ENCODE peak calls at places on chromosomes 16 and 17, in six cellular contexts. One of them, this sample, is unnamed.

GRCh38 chr17:58191259-58191896 is 1.1 kb upstream of the EPX start:
- DNase-seq in PC-9: no peak
- DNase-seq in esophagus muscularis mucosa: no peak
- DNase-seq in sigmoid colon: peak; percentile 44
- DNase-seq in HFF-Myc: no peak
- DNase-seq in body of pancreas: no peak
- DNase-seq in this sample: no peak

GRCh38 chr16:75113046-75113491 is 3.5 kb downstream of the LDHD start:
- DNase-seq in PC-9: no peak
- DNase-seq in esophagus muscularis mucosa: no peak
- DNase-seq in sigmoid colon: no peak
- DNase-seq in HFF-Myc: no peak
- DNase-seq in body of pancreas: no peak
- DNase-seq in this sample: no peak

GRCh38 chr17:75521951-75522727 is 3.4 kb upstream of the LLGL2 start:
- DNase-seq in PC-9: no peak
- DNase-seq in esophagus muscularis mucosa: no peak
- DNase-seq in sigmoid colon: no peak
- DNase-seq in HFF-Myc: no peak
- DNase-seq in body of pancreas: no peak
- DNase-seq in this sample: no peak

GRCh38 chr16:30519120-30520049 is 7.0 kb downstream of the ZNF768 start:
- DNase-seq in PC-9: no peak
- DNase-seq in esophagus muscularis mucosa: no peak
- DNase-seq in sigmoid colon: no peak
- DNase-seq in HFF-Myc: no peak
- DNase-seq in body of pancreas: no peak
- DNase-seq in this sample: no peak

GRCh38 chr16:19700319-19700781 is 17.7 kb downstream of the KNOP1 start:
- DNase-seq in PC-9: peak; percentile 80
- DNase-seq in esophagus muscularis mucosa: no peak
- DNase-seq in sigmoid colon: no peak
- DNase-seq in HFF-Myc: no peak
- DNase-seq in body of pancreas: no peak
- DNase-seq in this sample: no peak

GRCh38 chr16:27867122-27868110 is 196.1 kb downstream of the GSG1L start:
- DNase-seq in PC-9: peak; percentile 84
- DNase-seq in esophagus muscularis mucosa: no peak
- DNase-seq in sigmoid colon: no peak
- DNase-seq in HFF-Myc: peak; percentile 26
- DNase-seq in body of pancreas: peak; percentile 48
- DNase-seq in this sample: peak; percentile 87

GRCh38 chr17:38428150-38428642 is at the start of gene ARHGAP23:
- DNase-seq in PC-9: peak; percentile 69
- DNase-seq in esophagus muscularis mucosa: no peak
- DNase-seq in sigmoid colon: peak; percentile 89
- DNase-seq in HFF-Myc: no peak
- DNase-seq in body of pancreas: peak; percentile 64
- DNase-seq in this sample: no peak

GRCh38 chr17:65474658-65475057 is 86.8 kb downstream of the AXIN2 start:
- DNase-seq in PC-9: no peak
- DNase-seq in esophagus muscularis mucosa: no peak
- DNase-seq in sigmoid colon: no peak
- DNase-seq in HFF-Myc: no peak
- DNase-seq in body of pancreas: no peak
- DNase-seq in this sample: no peak

GRCh38 chr17:40331743-40332641 is 23.0 kb downstream of the RARA start:
- DNase-seq in PC-9: peak; percentile 76
- DNase-seq in esophagus muscularis mucosa: no peak
- DNase-seq in sigmoid colon: peak; percentile 95
- DNase-seq in HFF-Myc: no peak
- DNase-seq in body of pancreas: peak; percentile 90
- DNase-seq in this sample: peak; percentile 94

GRCh38 chr17:1331708-1332107 is 52.2 kb downstream of the TRARG1 start:
- DNase-seq in PC-9: no peak
- DNase-seq in esophagus muscularis mucosa: no peak
- DNase-seq in sigmoid colon: no peak
- DNase-seq in HFF-Myc: no peak
- DNase-seq in body of pancreas: no peak
- DNase-seq in this sample: no peak

GRCh38 chr17:49193513-49194296 is 16.7 kb downstream of the GNGT2 start:
- DNase-seq in PC-9: peak; percentile 47
- DNase-seq in esophagus muscularis mucosa: no peak
- DNase-seq in sigmoid colon: peak; percentile 85
- DNase-seq in HFF-Myc: no peak
- DNase-seq in body of pancreas: peak; percentile 60
- DNase-seq in this sample: no peak

GRCh38 chr16:59046335-59046734 is 312.2 kb upstream of the GOT2 start:
- DNase-seq in PC-9: no peak
- DNase-seq in esophagus muscularis mucosa: no peak
- DNase-seq in sigmoid colon: no peak
- DNase-seq in HFF-Myc: no peak
- DNase-seq in body of pancreas: no peak
- DNase-seq in this sample: no peak

GRCh38 chr16:86044881-86045600 is 146.1 kb downstream of the IRF8 start:
- DNase-seq in PC-9: no peak
- DNase-seq in esophagus muscularis mucosa: no peak
- DNase-seq in sigmoid colon: peak; percentile 52
- DNase-seq in HFF-Myc: no peak
- DNase-seq in body of pancreas: no peak
- DNase-seq in this sample: no peak

GRCh38 chr16:78668393-78668792 is 568.9 kb downstream of the WWOX start:
- DNase-seq in PC-9: no peak
- DNase-seq in esophagus muscularis mucosa: no peak
- DNase-seq in sigmoid colon: no peak
- DNase-seq in HFF-Myc: no peak
- DNase-seq in body of pancreas: no peak
- DNase-seq in this sample: no peak

GRCh38 chr16:4465977-4466779 is 8.2 kb downstream of the NMRAL1 start:
- DNase-seq in PC-9: no peak
- DNase-seq in esophagus muscularis mucosa: no peak
- DNase-seq in sigmoid colon: no peak
- DNase-seq in HFF-Myc: no peak
- DNase-seq in body of pancreas: peak; percentile 46
- DNase-seq in this sample: no peak

GRCh38 chr16:495127-495748 is 32.3 kb upstream of the CAPN15 start:
- DNase-seq in PC-9: peak; percentile 47
- DNase-seq in esophagus muscularis mucosa: no peak
- DNase-seq in sigmoid colon: no peak
- DNase-seq in HFF-Myc: no peak
- DNase-seq in body of pancreas: peak; percentile 25
- DNase-seq in this sample: no peak

GRCh38 chr17:71461504-71462197 is 659.2 kb upstream of the SOX9 start:
- DNase-seq in PC-9: no peak
- DNase-seq in esophagus muscularis mucosa: no peak
- DNase-seq in sigmoid colon: no peak
- DNase-seq in HFF-Myc: no peak
- DNase-seq in body of pancreas: no peak
- DNase-seq in this sample: no peak

GRCh38 chr16:16045879-16046278 is 96.5 kb downstream of the ABCC1 start:
- DNase-seq in PC-9: no peak
- DNase-seq in esophagus muscularis mucosa: no peak
- DNase-seq in sigmoid colon: no peak
- DNase-seq in HFF-Myc: no peak
- DNase-seq in body of pancreas: no peak
- DNase-seq in this sample: no peak

GRCh38 chr17:61392679-61393078 is 7.0 kb upstream of the TBX2 start:
- DNase-seq in PC-9: no peak
- DNase-seq in esophagus muscularis mucosa: no peak
- DNase-seq in sigmoid colon: no peak
- DNase-seq in HFF-Myc: no peak
- DNase-seq in body of pancreas: no peak
- DNase-seq in this sample: no peak

GRCh38 chr17:61394630-61395408 is 4.8 kb upstream of the TBX2 start:
- DNase-seq in PC-9: no peak
- DNase-seq in esophagus muscularis mucosa: no peak
- DNase-seq in sigmoid colon: no peak
- DNase-seq in HFF-Myc: no peak
- DNase-seq in body of pancreas: no peak
- DNase-seq in this sample: no peak

GRCh38 chr17:61393904-61394629 is 5.6 kb upstream of the TBX2 start:
- DNase-seq in PC-9: no peak
- DNase-seq in esophagus muscularis mucosa: no peak
- DNase-seq in sigmoid colon: no peak
- DNase-seq in HFF-Myc: no peak
- DNase-seq in body of pancreas: no peak
- DNase-seq in this sample: no peak

GRCh38 chr17:61391595-61392291 is 7.9 kb upstream of the TBX2 start:
- DNase-seq in PC-9: no peak
- DNase-seq in esophagus muscularis mucosa: no peak
- DNase-seq in sigmoid colon: no peak
- DNase-seq in HFF-Myc: no peak
- DNase-seq in body of pancreas: no peak
- DNase-seq in this sample: no peak

GRCh38 chr17:61393550-61393903 is 6.1 kb upstream of the TBX2 start:
- DNase-seq in PC-9: peak; percentile 35
- DNase-seq in esophagus muscularis mucosa: no peak
- DNase-seq in sigmoid colon: no peak
- DNase-seq in HFF-Myc: no peak
- DNase-seq in body of pancreas: no peak
- DNase-seq in this sample: no peak
- TF ChIP-seq CTCF in PC-9: peak; percentile 42
- TF ChIP-seq CTCF in esophagus muscularis mucosa: peak; percentile 26
- TF ChIP-seq CTCF in sigmoid colon: no peak
- TF ChIP-seq CTCF in HFF-Myc: peak; percentile 32
- TF ChIP-seq CTCF in body of pancreas: no peak
- TF ChIP-seq CTCF in this sample: peak; percentile 23

GRCh38 chr16:47873434-47873833 is 282.4 kb downstream of the ABCC12 start:
- DNase-seq in PC-9: no peak
- DNase-seq in esophagus muscularis mucosa: no peak
- DNase-seq in sigmoid colon: no peak
- DNase-seq in HFF-Myc: no peak
- DNase-seq in body of pancreas: no peak
- DNase-seq in this sample: no peak
- TF ChIP-seq CTCF in PC-9: peak; percentile 27
- TF ChIP-seq CTCF in esophagus muscularis mucosa: no peak
- TF ChIP-seq CTCF in sigmoid colon: no peak
- TF ChIP-seq CTCF in HFF-Myc: peak; percentile 50
- TF ChIP-seq CTCF in body of pancreas: no peak
- TF ChIP-seq CTCF in this sample: peak; percentile 35

DNA sequence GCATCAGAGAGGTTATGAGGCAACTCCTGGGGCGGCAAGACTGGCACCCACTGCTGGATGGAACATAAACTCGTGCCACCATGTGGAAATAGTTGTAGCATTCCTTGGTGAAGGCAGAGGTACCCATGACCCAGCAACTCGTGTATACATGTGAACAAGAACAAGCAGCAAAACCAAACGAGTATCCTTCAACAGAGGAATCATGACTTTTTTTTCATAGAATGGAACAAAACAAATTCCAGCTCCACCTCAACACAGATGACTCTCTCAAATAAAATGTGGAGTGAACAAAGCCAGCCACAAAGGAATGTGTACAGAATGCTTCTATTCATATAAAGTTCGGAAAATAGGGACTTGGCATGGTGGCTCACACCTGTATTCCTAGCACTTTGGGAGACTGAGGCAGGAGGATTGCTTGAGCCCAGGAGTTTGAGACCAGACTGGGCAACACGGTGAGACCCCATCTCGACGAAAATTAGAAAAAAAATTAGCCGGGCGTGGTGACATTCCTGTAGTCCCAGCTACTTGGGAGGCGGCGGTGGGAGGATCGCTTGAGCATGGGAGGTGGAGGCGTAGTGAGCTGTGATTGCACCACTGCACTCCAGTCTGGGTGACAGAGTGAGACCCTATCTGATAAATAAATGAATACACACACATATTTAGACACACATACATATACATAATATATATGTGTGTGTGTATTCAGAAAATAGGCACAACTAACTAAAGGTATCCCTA is 35.3 kb downstream of the B9D1 start:
- DNase-seq in PC-9: peak; percentile 75
- DNase-seq in esophagus muscularis mucosa: no peak
- DNase-seq in sigmoid colon: peak; percentile 49
- DNase-seq in HFF-Myc: no peak
- DNase-seq in body of pancreas: no peak
- DNase-seq in this sample: no peak
- TF ChIP-seq CTCF in PC-9: no peak
- TF ChIP-seq CTCF in esophagus muscularis mucosa: no peak
- TF ChIP-seq CTCF in sigmoid colon: no peak
- TF ChIP-seq CTCF in HFF-Myc: no peak
- TF ChIP-seq CTCF in body of pancreas: no peak
- TF ChIP-seq CTCF in this sample: no peak

GRCh38 chr17:60640503-60640902 is 37.1 kb upstream of the BCAS3 start:
- DNase-seq in PC-9: no peak
- DNase-seq in esophagus muscularis mucosa: no peak
- DNase-seq in sigmoid colon: no peak
- DNase-seq in HFF-Myc: no peak
- DNase-seq in body of pancreas: no peak
- DNase-seq in this sample: no peak
- TF ChIP-seq CTCF in PC-9: peak; percentile 48
- TF ChIP-seq CTCF in esophagus muscularis mucosa: peak; percentile 23
- TF ChIP-seq CTCF in sigmoid colon: no peak
- TF ChIP-seq CTCF in HFF-Myc: peak; percentile 51
- TF ChIP-seq CTCF in body of pancreas: no peak
- TF ChIP-seq CTCF in this sample: peak; percentile 52

GRCh38 chr17:5783851-5784250 is 199.5 kb upstream of the NLRP1 start:
- DNase-seq in PC-9: no peak
- DNase-seq in esophagus muscularis mucosa: no peak
- DNase-seq in sigmoid colon: no peak
- DNase-seq in HFF-Myc: no peak
- DNase-seq in body of pancreas: no peak
- DNase-seq in this sample: no peak

GRCh38 chr17:5785343-5785742 is 201.0 kb upstream of the NLRP1 start:
- DNase-seq in PC-9: no peak
- DNase-seq in esophagus muscularis mucosa: no peak
- DNase-seq in sigmoid colon: no peak
- DNase-seq in HFF-Myc: no peak
- DNase-seq in body of pancreas: no peak
- DNase-seq in this sample: no peak

GRCh38 chr17:5786510-5786875 is 202.2 kb upstream of the NLRP1 start:
- DNase-seq in PC-9: no peak
- DNase-seq in esophagus muscularis mucosa: no peak
- DNase-seq in sigmoid colon: no peak
- DNase-seq in HFF-Myc: no peak
- DNase-seq in body of pancreas: no peak
- DNase-seq in this sample: no peak

GRCh38 chr17:5784791-5785190 is 200.5 kb upstream of the NLRP1 start:
- DNase-seq in PC-9: no peak
- DNase-seq in esophagus muscularis mucosa: no peak
- DNase-seq in sigmoid colon: no peak
- DNase-seq in HFF-Myc: no peak
- DNase-seq in body of pancreas: no peak
- DNase-seq in this sample: no peak

GRCh38 chr17:5785867-5786509 is 201.7 kb upstream of the NLRP1 start:
- DNase-seq in PC-9: no peak
- DNase-seq in esophagus muscularis mucosa: no peak
- DNase-seq in sigmoid colon: no peak
- DNase-seq in HFF-Myc: no peak
- DNase-seq in body of pancreas: no peak
- DNase-seq in this sample: no peak
- TF ChIP-seq CTCF in PC-9: no peak
- TF ChIP-seq CTCF in esophagus muscularis mucosa: no peak
- TF ChIP-seq CTCF in sigmoid colon: no peak
- TF ChIP-seq CTCF in HFF-Myc: no peak
- TF ChIP-seq CTCF in body of pancreas: no peak
- TF ChIP-seq CTCF in this sample: no peak

GRCh38 chr17:52636443-52636842 is 477.9 kb upstream of the CA10 start:
- DNase-seq in PC-9: no peak
- DNase-seq in esophagus muscularis mucosa: no peak
- DNase-seq in sigmoid colon: no peak
- DNase-seq in HFF-Myc: no peak
- DNase-seq in body of pancreas: no peak
- DNase-seq in this sample: no peak
- TF ChIP-seq CTCF in PC-9: no peak
- TF ChIP-seq CTCF in esophagus muscularis mucosa: no peak
- TF ChIP-seq CTCF in sigmoid colon: no peak
- TF ChIP-seq CTCF in HFF-Myc: no peak
- TF ChIP-seq CTCF in body of pancreas: no peak
- TF ChIP-seq CTCF in this sample: no peak